ENCODE peak calls at places on chromosomes 16 and 17, in nine cellular contexts. N is left lung, V is astrocyte of the spinal cord, O is fibroblast of villous mesenchyme, M is cardiac fibroblast, T is brain microvascular endothelial cell, B is HAP-1, G is AG04449, I is heart right ventricle. X is an unnamed sample.

GRCh38 chr17:19263621-19264010 is 26.4 kb downstream of the EPN2 start:
- DNase-seq in N (no peak), V (peak; percentile 67), O (peak; percentile 83), M (no peak), T (peak; percentile 65), B (no peak), G (no peak), I (no peak), X (peak; percentile 38)

GRCh38 chr17:19800571-19800970 is 52.5 kb upstream of the ALDH3A1 start:
- DNase-seq in N (no peak), V (no peak), O (no peak), M (no peak), T (no peak), B (no peak), G (no peak), I (no peak), X (no peak)

GRCh38 chr17:55295411-55296170 is 30.8 kb downstream of the HLF start:
- DNase-seq in N (no peak), V (peak; percentile 48), O (peak; percentile 51), M (peak; percentile 60), T (peak; percentile 52), B (peak; percentile 53), G (no peak), I (peak; percentile 42), X (peak; percentile 74)

GRCh38 chr16:50310308-50311133 is 44.2 kb downstream of the ADCY7 start:
- DNase-seq in N (peak; percentile 69), V (no peak), O (no peak), M (no peak), T (no peak), B (no peak), G (no peak), I (no peak), X (no peak)

GRCh38 chr17:29401237-29401636 is 11.1 kb downstream of the TAOK1 start:
- DNase-seq in N (no peak), V (no peak), O (no peak), M (no peak), T (no peak), B (no peak), G (no peak), I (no peak), X (no peak)

GRCh38 chr17:50267074-50267841 is 7.0 kb upstream of the TMEM92 start:
- DNase-seq in N (no peak), V (peak; percentile 37), O (peak; percentile 20), M (peak; percentile 60), T (no peak), B (no peak), G (no peak), I (no peak), X (peak; percentile 68)

GRCh38 chr16:15636392-15636873 is 6.5 kb downstream of the MARF1 start:
- DNase-seq in N (no peak), V (no peak), O (peak; percentile 70), M (no peak), T (no peak), B (no peak), G (no peak), I (no peak), X (no peak)

GRCh38 chr16:55943257-55943656 is 68.1 kb upstream of the CES5A start:
- DNase-seq in N (no peak), V (no peak), O (no peak), M (no peak), T (no peak), B (no peak), G (no peak), I (no peak), X (no peak)

GRCh38 chr16:12780467-12780866 is 23.2 kb downstream of the CPPED1 start:
- DNase-seq in N (no peak), V (no peak), O (no peak), M (no peak), T (no peak), B (no peak), G (no peak), I (no peak), X (no peak)

GRCh38 chr17:8825802-8826201 is 26.6 kb upstream of the MFSD6L start:
- DNase-seq in N (no peak), V (no peak), O (no peak), M (no peak), T (no peak), B (no peak), G (no peak), I (no peak), X (no peak)

GRCh38 chr16:30744146-30744545 is 4.1 kb upstream of the PHKG2 start:
- DNase-seq in N (no peak), V (no peak), O (no peak), M (no peak), T (no peak), B (no peak), G (no peak), I (no peak), X (no peak)

GRCh38 chr17:74522381-74523090 is 8.7 kb downstream of the CD300LB start:
- DNase-seq in N (no peak), V (no peak), O (no peak), M (no peak), T (no peak), B (no peak), G (no peak), I (no peak), X (no peak)

DNA sequence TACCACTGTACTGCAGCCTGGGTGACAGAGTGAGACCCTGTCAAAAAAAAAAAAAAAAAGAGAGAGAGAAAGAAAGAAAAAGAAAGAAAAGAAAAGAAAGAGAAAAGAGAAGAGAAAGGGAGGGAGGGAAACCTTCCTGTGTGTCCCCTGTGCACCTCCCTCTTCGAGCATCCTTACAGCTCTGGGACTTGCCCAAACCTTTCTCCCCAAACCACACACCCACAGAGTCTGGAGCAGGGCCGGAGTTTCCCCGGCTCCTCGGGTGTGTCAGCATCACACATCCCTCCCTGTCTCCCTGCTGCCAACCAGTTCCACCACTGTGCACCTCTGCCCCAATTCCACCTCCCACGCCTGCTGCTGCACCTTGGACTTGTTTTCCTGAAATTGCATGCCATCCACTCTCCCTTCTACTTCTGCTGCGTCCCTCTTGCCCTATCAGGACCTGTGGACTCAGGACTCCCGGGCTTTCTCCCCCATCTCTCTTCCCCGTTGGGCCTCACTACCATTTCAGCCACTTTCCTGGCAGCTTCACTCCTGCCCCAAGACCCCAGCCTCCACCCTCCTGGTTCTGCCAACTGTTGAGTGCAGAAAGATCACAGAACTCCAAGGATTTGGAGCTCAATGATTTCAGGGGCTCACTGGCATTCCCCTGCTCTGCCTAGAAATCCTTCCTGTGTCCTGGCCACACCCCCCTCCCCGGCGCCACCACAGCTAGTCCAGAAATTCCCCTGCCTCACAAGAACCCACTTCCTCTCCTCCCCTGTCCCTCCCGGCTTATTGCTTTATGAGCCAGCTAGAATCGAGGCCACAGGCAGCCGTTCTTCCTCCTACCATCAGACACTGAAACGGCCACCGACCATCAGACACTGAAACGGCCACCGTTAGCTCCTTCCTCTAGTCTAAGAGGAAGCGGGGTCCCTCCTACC is 3.7 kb upstream of the CDK3 start:
- DNase-seq in N (peak; percentile 87), V (peak; percentile 44), O (peak; percentile 58), M (peak; percentile 48), T (peak; percentile 40), B (no peak), G (no peak), I (peak; percentile 31), X (peak; percentile 53)
- H3K4me3 ChIP-seq in N (no peak overlapping the region), V (no peak overlapping the region), O (no peak overlapping the region), M (no peak overlapping the region), T (no peak overlapping the region), B (no peak overlapping the region), G (no peak overlapping the region), I (no peak overlapping the region), X (no peak overlapping the region)

GRCh38 chr17:78240012-78240655 is 8.7 kb downstream of the TMEM235 start:
- DNase-seq in N (peak; percentile 68), V (no peak), O (no peak), M (no peak), T (no peak), B (no peak), G (no peak), I (no peak), X (no peak)

GRCh38 chr17:78239489-78239931 is 8.1 kb downstream of the TMEM235 start:
- DNase-seq in N (peak; percentile 33), V (no peak), O (no peak), M (no peak), T (no peak), B (no peak), G (no peak), I (no peak), X (no peak)

GRCh38 chr17:78237403-78238012 is 6.1 kb downstream of the TMEM235 start:
- DNase-seq in N (no peak), V (no peak), O (no peak), M (no peak), T (no peak), B (no peak), G (no peak), I (no peak), X (no peak)

GRCh38 chr17:78240839-78241238 is 9.4 kb downstream of the TMEM235 start:
- DNase-seq in N (no peak), V (no peak), O (no peak), M (no peak), T (no peak), B (no peak), G (no peak), I (no peak), X (no peak)

GRCh38 chr17:78238823-78239488 is 7.5 kb downstream of the TMEM235 start:
- DNase-seq in N (peak; percentile 73), V (no peak), O (no peak), M (no peak), T (no peak), B (no peak), G (no peak), I (no peak), X (no peak)
- H3K4me3 ChIP-seq in N (no peak overlapping the region), V (no peak overlapping the region), O (no peak overlapping the region), M (no peak overlapping the region), T (no peak overlapping the region), B (no peak overlapping the region), G (no peak overlapping the region), I (no peak overlapping the region), X (no peak overlapping the region)

DNA sequence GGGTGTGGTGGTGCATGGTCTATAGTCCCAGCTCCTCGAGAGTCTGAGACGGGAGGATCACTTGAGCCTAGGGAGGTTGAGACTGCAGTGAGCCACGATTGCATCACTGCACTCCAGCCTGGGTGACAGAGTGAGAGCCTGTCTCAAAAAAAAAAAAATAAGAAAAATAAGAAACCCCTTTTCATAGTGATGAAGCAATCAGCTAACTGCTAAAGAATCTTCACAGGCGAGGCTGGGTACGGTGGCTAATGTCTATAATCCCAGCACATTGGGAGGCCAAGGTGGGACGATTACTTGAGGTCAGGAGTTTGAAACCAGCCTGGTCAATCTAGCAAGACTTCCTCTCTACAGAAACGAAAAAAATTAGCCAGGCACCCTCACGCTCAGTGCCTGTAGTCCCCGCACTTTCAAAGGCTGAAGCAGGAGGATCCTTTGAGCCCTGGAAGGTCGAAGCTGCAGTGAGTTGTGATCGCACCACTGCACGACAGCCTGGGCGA is 766 bp downstream of the SLFN12L start:
- DNase-seq in N (no peak), V (no peak), O (no peak), M (no peak), T (no peak), B (no peak), G (no peak), I (no peak), X (no peak)
- H3K4me3 ChIP-seq in N (no peak overlapping the region), V (no peak overlapping the region), O (no peak overlapping the region), M (no peak overlapping the region), T (no peak overlapping the region), B (no peak overlapping the region), G (no peak overlapping the region), I (no peak overlapping the region), X (no peak overlapping the region)

DNA sequence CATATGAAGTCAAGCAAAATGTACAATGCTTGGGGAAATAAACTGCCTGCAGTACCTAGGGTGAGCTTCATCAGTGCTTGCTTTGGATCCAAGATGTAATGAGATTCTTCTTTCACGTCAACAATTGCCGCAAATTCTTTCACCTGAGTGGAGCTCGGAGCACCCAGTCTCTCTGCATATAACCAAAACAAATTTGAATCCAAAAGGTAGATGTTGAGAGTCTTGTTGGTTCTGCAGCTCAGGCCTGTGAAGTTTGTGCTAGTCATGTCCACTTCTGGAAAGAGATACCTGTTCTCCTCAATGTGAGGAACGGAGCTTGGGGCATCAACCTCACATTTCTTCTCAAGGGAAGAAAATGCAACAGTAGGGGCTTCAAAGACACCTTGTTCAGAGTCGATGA is 23.0 kb downstream of the SNN start:
- DNase-seq in N (no peak), V (no peak), O (no peak), M (no peak), T (no peak), B (no peak), G (no peak), I (no peak), X (no peak)
- H3K4me3 ChIP-seq in N (no peak overlapping the region), V (no peak overlapping the region), O (no peak overlapping the region), M (no peak overlapping the region), T (no peak overlapping the region), B (no peak overlapping the region), G (no peak overlapping the region), I (no peak overlapping the region), X (no peak overlapping the region)